ENCODE peak calls at places on chromosome 19, in nine cellular contexts. S is WERI-Rb-1; H is A549; T is tibial nerve; Y is CD8-positive, alpha-beta T cell; K is body of pancreas; R is left lung; D is pancreas; P is testis. C is an unnamed sample.

GRCh38 chr19:38321646-38322323 is 2.1 kb downstream of the KCNK6 start:
- DNase-seq in S (no peak), H (no peak), T (no peak), Y (no peak), K (no peak), R (no peak), D (no peak), P (peak; percentile 84), C (peak; percentile 91)

GRCh38 chr19:48396010-48396870 is 2.8 kb downstream of the GRIN2D start:
- DNase-seq in S (peak; percentile 47), H (peak; percentile 70), T (no peak), Y (no peak), K (no peak), R (no peak), D (no peak), P (no peak), C (no peak)

GRCh38 chr19:436413-436950 is 24.4 kb downstream of the SHC2 start:
- DNase-seq in S (no peak), H (no peak), T (no peak), Y (no peak), K (no peak), R (peak; percentile 59), D (peak; percentile 53), P (no peak), C (no peak)

GRCh38 chr19:44435441-44435840 is 12.8 kb downstream of the ZNF229 start:
- DNase-seq in S (no peak), H (no peak), T (no peak), Y (no peak), K (no peak), R (no peak), D (no peak), P (no peak), C (no peak)

GRCh38 chr19:14002571-14003278 is 3.4 kb downstream of the RFX1 start:
- DNase-seq in S (no peak), H (no peak), T (no peak), Y (no peak), K (no peak), R (peak; percentile 59), D (peak; percentile 60), P (no peak), C (no peak)

GRCh38 chr19:29884044-29884443 is 58.0 kb upstream of the URI1 start:
- DNase-seq in S (no peak), H (no peak), T (no peak), Y (no peak), K (no peak), R (no peak), D (no peak), P (no peak), C (no peak)

GRCh38 chr19:43606569-43607229 is 5.2 kb upstream of the SRRM5 start:
- DNase-seq in S (no peak), H (no peak), T (no peak), Y (no peak), K (no peak), R (no peak), D (peak; percentile 12), P (no peak), C (peak; percentile 58)

GRCh38 chr19:53553865-53554791 is 16.2 kb downstream of the ZNF331 start:
- DNase-seq in S (peak; percentile 79), H (peak; percentile 42), T (peak; percentile 57), Y (peak; percentile 84), K (peak; percentile 81), R (peak; percentile 94), D (peak; percentile 93), P (peak; percentile 88), C (peak; percentile 44)

GRCh38 chr19:36508325-36508724 is 19.0 kb upstream of the ZNF566 start:
- DNase-seq in S (no peak), H (no peak), T (no peak), Y (no peak), K (no peak), R (no peak), D (no peak), P (no peak), C (no peak)

GRCh38 chr19:55149078-55150003 is at the start of gene TNNT1:
- DNase-seq in S (no peak), H (peak; percentile 6), T (no peak), Y (no peak), K (no peak), R (no peak), D (no peak), P (no peak), C (no peak)

GRCh38 chr19:46761418-46761831 is 15.2 kb upstream of the STRN4 start:
- DNase-seq in S (no peak), H (no peak), T (no peak), Y (no peak), K (no peak), R (no peak), D (no peak), P (no peak), C (no peak)

GRCh38 chr19:32318884-32319520 is 26.4 kb upstream of the ZNF507 start:
- DNase-seq in S (peak; percentile 64), H (peak; percentile 68), T (no peak), Y (no peak), K (no peak), R (no peak), D (no peak), P (peak; percentile 23), C (no peak)

GRCh38 chr19:44602071-44602470 is 11.3 kb upstream of the IGSF23 start:
- DNase-seq in S (no peak), H (no peak), T (no peak), Y (no peak), K (peak; percentile 30), R (no peak), D (no peak), P (no peak), C (peak; percentile 85)

GRCh38 chr19:3506384-3507340 is 551 bp downstream of the FZR1 start:
- DNase-seq in S (no peak), H (no peak), T (peak; percentile 12), Y (no peak), K (peak; percentile 55), R (peak; percentile 80), D (peak; percentile 89), P (peak; percentile 39), C (no peak)

GRCh38 chr19:33174186-33174585 is 19.9 kb upstream of the LRP3 start:
- DNase-seq in S (no peak), H (no peak), T (no peak), Y (no peak), K (no peak), R (no peak), D (no peak), P (no peak), C (no peak)

GRCh38 chr19:40279120-40279551 is 6.0 kb downstream of the AKT2 start:
- DNase-seq in S (no peak), H (no peak), T (peak; percentile 50), Y (no peak), K (no peak), R (no peak), D (peak; percentile 69), P (peak; percentile 79), C (no peak)

GRCh38 chr19:39433480-39434079 is 2.2 kb downstream of the RPS16 start:
- DNase-seq in S (no peak), H (peak; percentile 20), T (no peak), Y (no peak), K (no peak), R (no peak), D (no peak), P (no peak), C (no peak)

GRCh38 chr19:11164879-11165406 is 9.4 kb upstream of the SPC24 start:
- DNase-seq in S (no peak), H (no peak), T (peak; percentile 77), Y (no peak), K (no peak), R (no peak), D (no peak), P (peak; percentile 79), C (no peak)

GRCh38 chr19:44746946-44747738 is 1.4 kb upstream of the BCL3 start:
- DNase-seq in S (peak; percentile 89), H (peak; percentile 98), T (peak; percentile 88), Y (peak; percentile 88), K (peak; percentile 90), R (peak; percentile 98), D (peak; percentile 93), P (peak; percentile 90), C (peak; percentile 90)

GRCh38 chr19:47673426-47673825 is 39.8 kb upstream of the EHD2 start:
- DNase-seq in S (no peak), H (no peak), T (no peak), Y (no peak), K (no peak), R (no peak), D (peak; percentile 25), P (no peak), C (no peak)

DNA sequence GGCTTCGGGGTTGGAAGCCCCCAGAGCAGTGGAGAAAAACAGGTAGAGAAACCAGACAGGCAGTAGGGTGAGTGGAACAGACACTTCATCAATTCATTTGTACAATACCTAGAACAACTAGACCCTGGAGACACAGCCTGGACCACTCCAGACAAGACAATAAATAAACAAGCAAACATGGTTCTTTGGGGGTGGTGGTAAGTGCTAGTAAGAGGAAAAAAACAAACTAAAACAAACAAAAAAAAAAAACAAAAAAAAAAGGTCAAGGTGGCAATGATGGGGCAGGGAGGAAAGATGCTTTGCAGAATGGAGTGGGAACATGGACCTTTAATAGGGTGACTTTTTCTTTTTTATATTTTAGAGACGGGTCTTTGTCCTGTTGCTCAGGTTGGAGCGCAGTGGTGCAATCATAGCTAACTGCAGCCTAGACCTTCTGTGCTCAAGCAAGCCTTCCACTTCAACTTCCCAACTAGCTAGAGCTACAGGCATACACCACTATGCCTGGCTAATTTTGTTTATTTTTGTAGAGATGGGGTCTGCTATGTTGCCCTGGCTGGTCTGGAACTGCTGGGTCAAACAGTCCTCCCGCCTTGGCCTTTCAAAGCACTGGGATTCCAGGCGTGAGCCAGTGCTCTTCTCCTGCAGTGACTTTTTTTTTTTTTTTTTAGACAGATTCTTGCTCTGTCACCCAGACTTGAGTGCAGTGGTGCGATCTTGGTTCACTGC is 3.1 kb downstream of the JUNB start:
- DNase-seq in S (no peak), H (peak; percentile 66), T (no peak), Y (no peak), K (no peak), R (no peak), D (no peak), P (no peak), C (peak; percentile 20)
- H3K27ac ChIP-seq in S (peak overlapping the region; percentile 83), H (peak overlapping the region; percentile 99), T (peak overlapping the region; percentile 99), Y (peak overlapping the region; percentile 100), K (peak overlapping the region; percentile 97), R (peak overlapping the region; percentile 99), D (peak overlapping the region; percentile 99), P (peak overlapping the region; percentile 93), C (peak overlapping the region; percentile 78)

GRCh38 chr19:15118789-15119494 is 11.7 kb downstream of the SYDE1 start:
- DNase-seq in S (no peak), H (no peak), T (no peak), Y (no peak), K (no peak), R (no peak), D (no peak), P (no peak), C (no peak)
- TF ChIP-seq CTCF in S (no peak), H (no peak), T (no peak), Y (no peak), K (no peak), R (no peak), D (no peak), P (no peak), C (no peak)

GRCh38 chr19:4516199-4516938 is 1.9 kb downstream of the PLIN4 start:
- DNase-seq in S (no peak), H (no peak), T (no peak), Y (no peak), K (no peak), R (no peak), D (no peak), P (no peak), C (no peak)
- H3K27ac ChIP-seq in S (no peak overlapping the region), H (peak overlapping the region; percentile 82), T (no peak overlapping the region), Y (no peak overlapping the region), K (no peak overlapping the region), R (no peak overlapping the region), D (no peak overlapping the region), P (no peak overlapping the region), C (no peak overlapping the region)

GRCh38 chr19:18488838-18489626 is 32.8 kb downstream of the ELL start:
- DNase-seq in S (peak; percentile 62), H (peak; percentile 45), T (no peak), Y (no peak), K (peak; percentile 68), R (no peak), D (peak; percentile 85), P (peak; percentile 57), C (no peak)
- TF ChIP-seq CTCF in S (peak; percentile 81), H (no peak), T (no peak), Y (no peak), K (peak; percentile 53), R (no peak), D (peak; percentile 19), P (no peak), C (peak; percentile 60)

C was measured in foreskin keratinocyte.